ENCODE peak calls at places on chromosomes 4 and X, in five cellular contexts. O is IMR-90; W is GM23338; Q is CD8-positive, alpha-beta memory T cell; I is choroid plexus epithelial cell. R is an unnamed sample.

GRCh38 chr4:176622251-176622968 is 170.3 kb downstream of the VEGFC start:
- DNase-seq in O (peak), W (no peak), I (peak), Q (no peak), R (no peak)

GRCh38 chrX:1676866-1677265 is 62.0 kb downstream of the ASMT start:
- DNase-seq in Q (no peak), W (no peak), I (no peak), O (no peak), R (no peak)

GRCh38 chr4:56118055-56118454 is 169.3 kb downstream of the CEP135 start:
- DNase-seq in W (no peak), O (no peak), Q (no peak), I (no peak), R (no peak)

GRCh38 chr4:123505457-123506310 is 109.1 kb downstream of the SPRY1 start:
- DNase-seq in Q (no peak), I (peak), O (peak), W (peak), R (peak)

GRCh38 chr4:67522851-67523671 is 22.2 kb downstream of the CENPC start:
- DNase-seq in I (peak), Q (no peak), O (peak), W (no peak), R (no peak)

GRCh38 chr4:169446824-169447223 is 165.6 kb downstream of the NEK1 start:
- DNase-seq in O (no peak), I (no peak), W (no peak), Q (no peak), R (no peak)

GRCh38 chr4:6561706-6562371 is 13.2 kb upstream of the MAN2B2 start:
- DNase-seq in I (peak), Q (no peak), W (no peak), O (no peak), R (no peak)

GRCh38 chr4:157052429-157053040 is 23.4 kb upstream of the GLRB start:
- DNase-seq in Q (no peak), W (peak), O (no peak), I (peak), R (no peak)

GRCh38 chrX:56288607-56289006 is 56.5 kb downstream of the KLF8 start:
- DNase-seq in I (no peak), O (no peak), Q (no peak), W (no peak), R (no peak)

GRCh38 chr4:115323106-115323684 is 209.8 kb upstream of the NDST4 start:
- DNase-seq in I (peak), W (no peak), O (no peak), Q (no peak), R (no peak)

GRCh38 chrX:84710611-84711010 is 208.4 kb upstream of the HDX start:
- DNase-seq in W (peak), Q (no peak), I (no peak), O (no peak), R (no peak)
- H3K4me3 ChIP-seq in W (no peak), Q (no peak), I (no peak), O (no peak), R (no peak)

DNA sequence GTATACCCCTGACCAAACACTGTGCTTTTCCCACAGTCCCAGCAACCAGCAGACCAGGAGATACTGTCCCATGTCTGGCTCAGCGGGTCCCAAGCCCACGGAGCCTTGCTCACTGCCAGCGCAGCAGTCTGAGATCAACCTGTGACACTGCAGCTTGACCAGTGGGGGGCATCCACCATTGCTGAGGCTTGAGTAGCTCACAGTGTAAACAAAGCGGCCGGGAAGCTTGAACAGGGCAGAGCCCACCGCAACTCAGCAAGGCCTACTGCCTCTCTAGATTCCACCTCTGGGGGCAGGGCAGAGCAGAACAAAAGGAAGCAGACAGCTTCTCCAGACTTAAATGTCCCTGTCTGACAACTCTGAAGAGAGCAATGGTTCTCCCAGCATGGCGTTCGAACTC is 58.1 kb downstream of the SLC10A6 start:
- DNase-seq in Q (no peak), I (no peak), O (no peak), W (peak), R (no peak)
- H3K4me3 ChIP-seq in Q (no peak), I (no peak), O (no peak), W (no peak), R (no peak)

GRCh38 chrX:45164995-45165394 is 35.7 kb downstream of the DIPK2B start:
- DNase-seq in W (no peak), Q (no peak), O (no peak), I (no peak), R (no peak)
- H3K4me3 ChIP-seq in W (no peak), Q (no peak), O (no peak), I (no peak), R (no peak)

GRCh38 chr4:152351080-152351479 is 184.8 kb downstream of the FBXW7 start:
- DNase-seq in Q (no peak), W (no peak), O (no peak), I (no peak), R (no peak)
- H3K4me3 ChIP-seq in Q (no peak), W (no peak), O (no peak), I (peak), R (peak)

GRCh38 chr4:186569533-186570192 is 14.3 kb upstream of the MTNR1A start:
- DNase-seq in I (no peak), Q (no peak), W (no peak), O (no peak), R (no peak)
- H3K4me3 ChIP-seq in I (peak), Q (no peak), W (no peak), O (peak), R (no peak)

DNA sequence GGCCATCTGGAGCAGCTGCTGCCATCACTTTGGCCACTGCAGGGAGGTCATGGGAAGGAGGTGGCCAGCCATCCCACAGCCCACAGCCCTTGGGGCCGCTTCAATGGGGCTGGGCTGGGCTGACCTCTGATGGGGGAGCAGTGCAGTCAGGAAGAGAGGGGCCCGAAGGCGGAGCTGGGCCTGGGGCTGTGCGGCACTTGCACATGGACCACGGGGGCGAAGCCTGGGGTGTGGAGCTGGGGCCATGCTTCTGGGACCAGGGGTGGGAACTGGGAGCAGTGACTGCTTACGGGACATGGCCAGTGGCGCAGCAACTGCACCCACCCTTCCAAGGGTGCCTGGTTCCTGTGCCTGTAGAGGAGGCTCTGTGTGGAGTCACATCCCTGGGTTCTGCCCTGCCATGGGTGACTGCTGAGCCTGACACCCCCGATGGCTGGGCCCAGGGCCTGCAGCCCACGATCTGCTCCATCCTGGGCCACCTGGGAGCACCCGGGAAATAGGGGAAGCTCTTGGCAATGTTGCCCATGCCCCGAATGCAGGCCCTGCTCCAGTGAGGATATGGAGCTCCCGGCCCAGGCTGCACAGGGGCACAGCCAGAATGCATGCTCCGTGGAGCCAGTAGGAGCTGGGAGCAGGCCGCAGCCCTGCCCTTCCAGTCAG is 22.4 kb upstream of the SULT1B1 start:
- DNase-seq in W (no peak), Q (no peak), O (no peak), I (no peak), R (no peak)
- H3K4me3 ChIP-seq in W (no peak), Q (no peak), O (no peak), I (no peak), R (no peak)